ENCODE peak calls at places on chromosomes 5 and 9, in nine cellular contexts. C is NCI-H1092; W is WERI-Rb-1; L is HuH-7.5; Y is Kasumi-1; O is activated gamma-delta T cell treated with anti-CD3 and anti-CD28 coated beads, Interleukin-2, amount 50 U/mL, for 16 hours; R is frontal cortex; N is progenitor cell of endocrine pancreas; H is T-helper 2 cell treated with Interferon-gamma antibody and Interleukin-4, amounts not matched to agents 5 μg/mL and 100 μg/mL, for 36 hours. K is an unnamed sample.
A peak's percentile ranks its signal among the peaks of the same experiment; 100 is the strongest.

GRCh38 chr9:135076876-135077430 is 10.5 kb upstream of the OLFM1 start:
- DNase-seq in C (no peak), W (no peak), L (no peak), Y (no peak), O (no peak), R (no peak), N (no peak), H (no peak), K (no peak)

GRCh38 chr5:135694906-135695305 is 116.1 kb upstream of the CXCL14 start:
- DNase-seq in C (no peak), W (no peak), L (no peak), Y (no peak), O (no peak), R (no peak), N (no peak), H (no peak), K (no peak)

GRCh38 chr5:53923969-53924876 is 363.8 kb downstream of the NDUFS4 start:
- DNase-seq in C (no peak), W (no peak), L (no peak), Y (no peak), O (no peak), R (no peak), N (no peak), H (no peak), K (no peak)

GRCh38 chr9:130042406-130042930 is 521 bp downstream of the FNBP1 start:
- DNase-seq in C (no peak), W (peak; percentile 43), L (peak; percentile 48), Y (no peak), O (no peak), R (peak; percentile 63), N (peak; percentile 45), H (no peak), K (no peak)

GRCh38 chr9:129415954-129416651 is 204.8 kb downstream of the C9orf50 start:
- DNase-seq in C (no peak), W (peak; percentile 99), L (no peak), Y (no peak), O (no peak), R (no peak), N (no peak), H (no peak), K (no peak)

GRCh38 chr5:60812426-60812825 is 31.6 kb downstream of the ELOVL7 start:
- DNase-seq in C (no peak), W (no peak), L (no peak), Y (no peak), O (no peak), R (no peak), N (no peak), H (no peak), K (no peak)

GRCh38 chr9:3521961-3522360 is 3.8 kb downstream of the RFX3 start:
- DNase-seq in C (no peak), W (no peak), L (no peak), Y (no peak), O (no peak), R (no peak), N (no peak), H (no peak), K (no peak)

GRCh38 chr5:59744531-59744992 is 149.0 kb downstream of the PDE4D start:
- DNase-seq in C (no peak), W (no peak), L (no peak), Y (no peak), O (no peak), R (no peak), N (no peak), H (no peak), K (peak; percentile 56)

GRCh38 chr5:161544350-161544765 is 2.2 kb downstream of the GABRB2 start:
- DNase-seq in C (peak; percentile 18), W (peak; percentile 44), L (no peak), Y (peak; percentile 42), O (no peak), R (peak; percentile 46), N (peak; percentile 37), H (peak; percentile 22), K (peak; percentile 1)

GRCh38 chr9:131776473-131776872 is 36.6 kb upstream of the RAPGEF1 start:
- DNase-seq in C (no peak), W (no peak), L (peak; percentile 49), Y (peak; percentile 27), O (no peak), R (no peak), N (peak; percentile 75), H (peak; percentile 36), K (no peak)

GRCh38 chr5:89988998-89989690 is 420.4 kb downstream of the CETN3 start:
- DNase-seq in C (no peak), W (no peak), L (no peak), Y (no peak), O (no peak), R (no peak), N (no peak), H (no peak), K (no peak)

GRCh38 chr5:141003791-141004601 is 37.7 kb downstream of the PCDHAC2 start:
- DNase-seq in C (peak; percentile 18), W (peak; percentile 72), L (no peak), Y (no peak), O (no peak), R (no peak), N (no peak), H (no peak), K (no peak)

GRCh38 chr5:133839090-133839489 is 129.3 kb downstream of the C5orf15 start:
- DNase-seq in C (no peak), W (no peak), L (no peak), Y (no peak), O (no peak), R (no peak), N (no peak), H (no peak), K (no peak)

GRCh38 chr5:130805601-130806000 is 359.5 kb downstream of the HINT1 start:
- DNase-seq in C (no peak), W (no peak), L (no peak), Y (no peak), O (no peak), R (no peak), N (no peak), H (no peak), K (no peak)

K was measured in HFFc6.